ENCODE peak calls at places on chromosomes 1 and 21, in five cellular contexts. T is neuronal stem cell, J is mesenchymal stem cell, V is H1, M is trophoblast cell. Y is an unnamed sample.
A peak's percentile ranks its signal among the peaks of the same experiment; 100 is the strongest.

GRCh38 chr1:15336866-15337265 is 72.8 kb upstream of the EFHD2 start:
- DNase-seq in T (no peak), J (no peak), V (no peak), M (no peak), Y (no peak)

GRCh38 chr21:34942911-34943310 is 106.2 kb downstream of the RUNX1 start:
- DNase-seq in T (no peak), J (no peak), V (no peak), M (no peak), Y (no peak)

GRCh38 chr1:2474933-2475371 is 1.1 kb upstream of the PLCH2 start:
- DNase-seq in T (no peak), J (no peak), V (no peak), M (no peak), Y (no peak)

GRCh38 chr21:44425307-44425894 is 29.9 kb upstream of the LRRC3 start:
- DNase-seq in T (no peak), J (no peak), V (no peak), M (peak; percentile 28), Y (peak; percentile 32)

GRCh38 chr1:175390081-175390481 is 197.5 kb upstream of the KIAA0040 start:
- DNase-seq in T (no peak), J (no peak), V (no peak), M (no peak), Y (no peak)

GRCh38 chr21:41767606-41768370 is 936 bp upstream of the RIPK4 start:
- DNase-seq in T (no peak), J (no peak), V (no peak), M (no peak), Y (no peak)

GRCh38 chr1:207050768-207051614 is at the start of gene YOD1:
- DNase-seq in T (peak; percentile 91), J (peak; percentile 94), V (peak; percentile 92), M (peak; percentile 91), Y (peak; percentile 91)

GRCh38 chr21:32007461-32007860 is 134.6 kb downstream of the HUNK start:
- DNase-seq in T (no peak), J (peak; percentile 29), V (no peak), M (peak; percentile 71), Y (no peak)

GRCh38 chr1:57860931-57861600 is 437.2 kb upstream of the DAB1 start:
- DNase-seq in T (no peak), J (no peak), V (no peak), M (peak; percentile 97), Y (no peak)

GRCh38 chr1:21294266-21295058 is 4.2 kb upstream of the ECE1 start:
- DNase-seq in T (no peak), J (peak; percentile 58), V (no peak), M (peak; percentile 35), Y (no peak)

GRCh38 chr1:115340879-115341278 is 2.8 kb upstream of the NGF start:
- DNase-seq in T (no peak), J (no peak), V (no peak), M (no peak), Y (no peak)

GRCh38 chr21:36347962-36348328 is 27.9 kb downstream of the MORC3 start:
- DNase-seq in T (no peak), J (no peak), V (no peak), M (no peak), Y (no peak)

GRCh38 chr1:176605151-176605550 is 142.2 kb downstream of the PAPPA2 start:
- DNase-seq in T (no peak), J (no peak), V (no peak), M (no peak), Y (no peak)

GRCh38 chr1:53539711-53540603 is 80.8 kb downstream of the DMRTB1 start:
- DNase-seq in T (no peak), J (no peak), V (no peak), M (no peak), Y (no peak)

GRCh38 chr1:84693009-84693408 is 2.7 kb upstream of the SSX2IP start:
- DNase-seq in T (no peak), J (peak; percentile 37), V (no peak), M (no peak), Y (no peak)

GRCh38 chr1:214658785-214659184 is 55.8 kb downstream of the CENPF start:
- DNase-seq in T (no peak), J (peak; percentile 41), V (no peak), M (peak; percentile 22), Y (no peak)

GRCh38 chr1:185632659-185633428 is 101.3 kb upstream of the HMCN1 start:
- DNase-seq in T (no peak), J (peak; percentile 61), V (no peak), M (peak; percentile 17), Y (no peak)

GRCh38 chr1:227793948-227794812 is 21.3 kb upstream of the PRSS38 start:
- DNase-seq in T (peak; percentile 54), J (peak; percentile 18), V (peak; percentile 61), M (no peak), Y (peak; percentile 86)

GRCh38 chr1:24186993-24187790 is at the start of gene IFNLR1:
- DNase-seq in T (no peak), J (peak; percentile 42), V (peak; percentile 77), M (peak; percentile 31), Y (peak; percentile 89)

GRCh38 chr21:34510148-34511142 is 1.6 kb downstream of the KCNE1 start:
- DNase-seq in T (peak; percentile 37), J (peak; percentile 78), V (peak; percentile 88), M (peak; percentile 77), Y (peak; percentile 88)

GRCh38 chr21:37536616-37537278 is 170.2 kb downstream of the DYRK1A start:
- DNase-seq in T (no peak), J (no peak), V (no peak), M (no peak), Y (no peak)

GRCh38 chr21:43740497-43741156 is 21.7 kb downstream of the PDXK start:
- DNase-seq in T (peak; percentile 53), J (peak; percentile 89), V (peak; percentile 69), M (peak; percentile 89), Y (peak; percentile 91)

GRCh38 chr1:195030793-195031192 is 1577.4 kb downstream of the KCNT2 start:
- DNase-seq in T (no peak), J (no peak), V (no peak), M (no peak), Y (no peak)

GRCh38 chr1:230286166-230286889 is 139.8 kb downstream of the PGBD5 start:
- DNase-seq in T (no peak), J (no peak), V (no peak), M (no peak), Y (no peak)

GRCh38 chr1:171055966-171056643 is 34.6 kb upstream of the FMO3 start:
- DNase-seq in T (no peak), J (no peak), V (no peak), M (no peak), Y (no peak)

GRCh38 chr1:30719406-30720270 is 3.7 kb downstream of the MATN1 start:
- DNase-seq in T (peak; percentile 91), J (peak; percentile 74), V (no peak), M (peak; percentile 48), Y (no peak)

GRCh38 chr21:26227146-26227545 is 56.6 kb upstream of the APP start:
- DNase-seq in T (no peak), J (no peak), V (no peak), M (no peak), Y (no peak)

GRCh38 chr1:234214129-234214910 is 158.9 kb upstream of the COA6 start:
- DNase-seq in T (peak; percentile 23), J (no peak), V (peak; percentile 81), M (no peak), Y (peak; percentile 63)

GRCh38 chr1:205438213-205439158 is 16.6 kb upstream of the LEMD1 start:
- DNase-seq in T (no peak), J (peak; percentile 65), V (peak; percentile 70), M (no peak), Y (no peak)

GRCh38 chr1:10629816-10630571 is 155.2 kb downstream of the PEX14 start:
- DNase-seq in T (no peak), J (no peak), V (no peak), M (no peak), Y (no peak)

GRCh38 chr1:93616996-93617669 is 64.5 kb downstream of the BCAR3 start:
- DNase-seq in T (no peak), J (peak; percentile 50), V (no peak), M (no peak), Y (no peak)

GRCh38 chr1:233959971-233960710 is 55.7 kb downstream of the SLC35F3 start:
- DNase-seq in T (no peak), J (no peak), V (no peak), M (no peak), Y (no peak)

GRCh38 chr1:165900576-165901380 is 73.4 kb downstream of the UCK2 start:
- DNase-seq in T (no peak), J (peak; percentile 46), V (no peak), M (no peak), Y (peak; percentile 27)

GRCh38 chr1:42833981-42834380 is 12.4 kb upstream of the ZNF691 start:
- DNase-seq in T (no peak), J (no peak), V (peak; percentile 23), M (no peak), Y (no peak)
- H2BK12ac ChIP-seq in T (no peak overlapping the region), J (no peak overlapping the region), V (no peak overlapping the region), M (no peak overlapping the region), Y (no peak overlapping the region)

GRCh38 chr1:12142141-12142823 is 24.5 kb upstream of the TNFRSF1B start:
- DNase-seq in T (peak; percentile 9), J (no peak), V (no peak), M (no peak), Y (no peak)
- H4K8ac ChIP-seq in T (no peak overlapping the region), J (peak overlapping the region; percentile 40), V (no peak overlapping the region), M (peak overlapping the region; percentile 33), Y (no peak overlapping the region)

GRCh38 chr1:55416164-55416842 is 201.1 kb upstream of the USP24 start:
- DNase-seq in T (no peak), J (no peak), V (no peak), M (no peak), Y (no peak)
- H2BK12ac ChIP-seq in T (no peak overlapping the region), J (no peak overlapping the region), V (no peak overlapping the region), M (no peak overlapping the region), Y (no peak overlapping the region)

GRCh38 chr1:116434849-116435248 is 61.8 kb downstream of the ATP1A1 start:
- DNase-seq in T (no peak), J (no peak), V (no peak), M (no peak), Y (no peak)

GRCh38 chr1:116440731-116441130 is 67.7 kb downstream of the ATP1A1 start:
- DNase-seq in T (no peak), J (no peak), V (no peak), M (no peak), Y (no peak)

GRCh38 chr1:116435806-116436486 is 62.9 kb downstream of the ATP1A1 start:
- DNase-seq in T (no peak), J (no peak), V (no peak), M (no peak), Y (no peak)

GRCh38 chr1:116445534-116445933 is 72.5 kb downstream of the ATP1A1 start:
- DNase-seq in T (no peak), J (no peak), V (no peak), M (no peak), Y (no peak)

DNA sequence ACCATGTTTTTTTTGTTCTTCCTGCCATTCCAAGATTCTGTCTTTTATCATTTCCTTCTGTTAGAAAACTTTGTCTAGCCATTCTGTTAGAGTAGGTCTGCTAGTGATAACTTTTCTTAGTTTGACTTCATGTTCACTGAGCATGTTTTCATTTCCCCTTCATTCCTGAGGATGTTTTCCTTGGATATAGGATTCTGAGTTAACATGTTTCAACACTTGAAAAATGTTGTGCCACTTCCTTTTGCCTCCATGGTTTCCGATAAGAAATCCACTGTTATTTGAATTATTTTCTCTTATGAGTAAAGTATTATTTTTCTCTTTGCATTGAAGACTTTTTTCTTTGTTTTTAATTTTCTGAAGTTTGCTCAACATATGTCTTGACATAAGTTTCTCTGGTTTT is 66.7 kb downstream of the ATP1A1 start:
- DNase-seq in T (no peak), J (no peak), V (no peak), M (no peak), Y (no peak)
- H4K8ac ChIP-seq in T (no peak overlapping the region), J (no peak overlapping the region), V (no peak overlapping the region), M (no peak overlapping the region), Y (no peak overlapping the region)

GRCh38 chr1:66916320-66916719 is 8.3 kb downstream of the DNAI4 start:
- DNase-seq in T (no peak), J (peak; percentile 44), V (no peak), M (no peak), Y (no peak)
- H2BK12ac ChIP-seq in T (no peak overlapping the region), J (no peak overlapping the region), V (no peak overlapping the region), M (no peak overlapping the region), Y (no peak overlapping the region)

Y was measured in H9.